ENCODE peak calls at places on chromosomes 4 and X, in ten cellular contexts. T is T-helper 2 cell; K is NCI-H2171 treated with DMSO at 0.1 percent for 48 hours; W is cortex of kidney; V is cardiac muscle cell; J is small intestine; P is HT-29; N is mesothelial cell of epicardium; H is KBM-7; L is stimulated activated CD4-positive, alpha-beta T cell treated with anti-CD3 and anti-CD28 coated beads, Interleukin-2, amount 100 ng/mL, for 24 hours. C is an unnamed sample.

GRCh38 chr4:78766026-78766425 is 10.1 kb upstream of the BMP2K start:
- DNase-seq in T (no peak), K (no peak), W (no peak), V (peak; percentile 82), J (no peak), P (no peak), N (no peak), H (no peak), L (no peak), C (no peak)

GRCh38 chr4:79181190-79181589 is 144.7 kb downstream of the NAA11 start:
- DNase-seq in T (no peak), K (no peak), W (no peak), V (no peak), J (peak; percentile 3), P (no peak), N (no peak), H (no peak), L (no peak), C (no peak)

GRCh38 chr4:13329963-13330362 is 154.2 kb downstream of the RAB28 start:
- DNase-seq in T (no peak), K (no peak), W (no peak), V (peak; percentile 31), J (peak; percentile 11), P (no peak), N (no peak), H (no peak), L (no peak), C (no peak)

GRCh38 chr4:39977489-39978377 is at the start of gene PDS5A:
- DNase-seq in T (peak; percentile 84), K (peak; percentile 69), W (peak; percentile 56), V (peak; percentile 94), J (peak; percentile 92), P (peak; percentile 87), N (peak; percentile 92), H (peak; percentile 93), L (peak; percentile 89), C (peak; percentile 93)

GRCh38 chr4:38128478-38129451 is 168.6 kb downstream of the PTTG2 start:
- DNase-seq in T (peak; percentile 63), K (no peak), W (no peak), V (no peak), J (peak; percentile 53), P (no peak), N (no peak), H (peak; percentile 5), L (peak; percentile 78), C (no peak)

GRCh38 chrX:39170432-39170831 is 369.2 kb downstream of the MID1IP1 start:
- DNase-seq in T (no peak), K (no peak), W (no peak), V (no peak), J (peak; percentile 46), P (no peak), N (no peak), H (no peak), L (no peak), C (no peak)

GRCh38 chrX:132267392-132267791 is 48.1 kb upstream of the RAP2C start:
- DNase-seq in T (no peak), K (no peak), W (no peak), V (no peak), J (peak; percentile 0), P (no peak), N (no peak), H (no peak), L (no peak), C (no peak)

GRCh38 chrX:18666614-18667013 is 5.3 kb downstream of the RS1 start:
- DNase-seq in T (no peak), K (no peak), W (no peak), V (no peak), J (no peak), P (no peak), N (no peak), H (peak; percentile 74), L (no peak), C (no peak)

GRCh38 chrX:47218920-47219815 is 687 bp downstream of the CDK16 start:
- DNase-seq in T (peak; percentile 18), K (no peak), W (no peak), V (peak; percentile 9), J (peak; percentile 47), P (peak; percentile 19), N (peak; percentile 60), H (peak; percentile 45), L (peak; percentile 64), C (peak; percentile 81)